ENCODE peak calls at places on chromosomes 6 and 20, in five cellular contexts. P, V, E, L and H are unnamed samples. For H3K36me3, the result is how much of the 10 kb centered on the place peaks cover.

GRCh38 chr6:110116258-110116657 is 63.2 kb downstream of the WASF1 start:
- DNase-seq in P (no peak), E (no peak), L (no peak), V (no peak), H (peak)

GRCh38 chr20:45341939-45342862 is 6.0 kb downstream of the SDC4 start:
- DNase-seq in E (peak), V (no peak), P (no peak), L (peak), H (peak)

GRCh38 chr6:1724124-1724523 is 114.4 kb downstream of the FOXC1 start:
- DNase-seq in P (no peak), V (no peak), L (no peak), E (no peak), H (no peak)

GRCh38 chr6:130466052-130466743 is 100.4 kb downstream of the TMEM200A start:
- DNase-seq in L (no peak), V (no peak), P (no peak), E (no peak), H (no peak)

GRCh38 chr20:19370076-19371075 is 157.9 kb downstream of the SLC24A3 start:
- DNase-seq in E (no peak), L (no peak), P (no peak), V (no peak), H (peak)

GRCh38 chr6:39476151-39476550 is 153.6 kb upstream of the KCNK16 start:
- DNase-seq in V (no peak), P (no peak), E (no peak), L (no peak), H (no peak)

GRCh38 chr6:139546117-139546495 is 171.7 kb upstream of the CITED2 start:
- DNase-seq in L (no peak), E (no peak), V (no peak), P (no peak), H (no peak)

GRCh38 chr6:147158881-147159280 is 45.3 kb upstream of the STXBP5 start:
- DNase-seq in E (no peak), P (no peak), L (no peak), V (no peak), H (no peak)

GRCh38 chr20:45028424-45029136 is 62.3 kb downstream of the STK4 start:
- DNase-seq in P (no peak), E (no peak), V (no peak), L (no peak), H (no peak)

GRCh38 chr6:139027620-139028182 is 844 bp upstream of the ABRACL start:
- DNase-seq in E (peak), V (no peak), L (no peak), P (no peak), H (peak)

GRCh38 chr20:38284893-38285444 is 19.0 kb upstream of the BPI start:
- DNase-seq in V (no peak), E (no peak), P (no peak), L (no peak), H (no peak)

GRCh38 chr6:7542065-7542877 is 800 bp downstream of the DSP start:
- DNase-seq in E (peak), P (no peak), V (no peak), L (no peak), H (peak)

GRCh38 chr6:25180630-25181375 is 98.4 kb upstream of the CARMIL1 start:
- DNase-seq in P (no peak), V (no peak), L (no peak), E (no peak), H (no peak)

GRCh38 chr20:24064915-24065314 is 76.3 kb upstream of the GGTLC1 start:
- DNase-seq in L (no peak), P (no peak), E (no peak), V (no peak), H (no peak)

GRCh38 chr20:63957004-63957689 is 931 bp upstream of the UCKL1 start:
- DNase-seq in E (peak), V (no peak), L (no peak), P (no peak), H (peak)

GRCh38 chr6:73204252-73204651 is 21.0 kb downstream of the KHDC1L start:
- DNase-seq in L (no peak), E (no peak), V (no peak), P (no peak), H (no peak)

GRCh38 chr20:60200305-60200918 is 242.2 kb downstream of the CDH26 start:
- DNase-seq in P (no peak), L (no peak), E (no peak), V (no peak), H (no peak)

GRCh38 chr20:48878849-48879248 is 42.7 kb upstream of the ARFGEF2 start:
- DNase-seq in L (no peak), E (no peak), P (no peak), V (no peak), H (no peak)

GRCh38 chr6:39389372-39389767 is 66.9 kb upstream of the KCNK16 start:
- DNase-seq in P (no peak), E (no peak), L (no peak), V (no peak), H (no peak)

GRCh38 chr20:39885975-39886649 is 802.9 kb downstream of the MAFB start:
- DNase-seq in V (peak), E (peak), P (peak), L (peak), H (peak)

GRCh38 chr20:10739575-10739974 is 65.8 kb upstream of the JAG1 start:
- DNase-seq in L (no peak), P (no peak), V (no peak), E (no peak), H (no peak)

GRCh38 chr6:25387483-25387882 is 108.3 kb downstream of the CARMIL1 start:
- DNase-seq in E (no peak), V (no peak), P (no peak), L (no peak), H (no peak)

GRCh38 chr6:1864496-1864895 is 254.8 kb downstream of the FOXC1 start:
- DNase-seq in E (no peak), P (no peak), L (no peak), V (no peak), H (no peak)

GRCh38 chr6:13375360-13375878 is 47.1 kb upstream of the TBC1D7 start:
- DNase-seq in V (no peak), E (no peak), L (no peak), P (no peak), H (no peak)

GRCh38 chr6:130825772-130826441 is 1.3 kb upstream of the SMLR1 start:
- DNase-seq in E (no peak), V (no peak), L (no peak), P (no peak), H (no peak)

GRCh38 chr6:37486440-37486839 is 13.3 kb downstream of the CCDC167 start:
- DNase-seq in E (no peak), V (no peak), P (no peak), L (no peak), H (no peak)

GRCh38 chr6:37483502-37483901 is 16.2 kb downstream of the CCDC167 start:
- DNase-seq in P (no peak), V (no peak), E (no peak), L (no peak), H (no peak)

GRCh38 chr6:37484786-37485170 is 14.9 kb downstream of the CCDC167 start:
- DNase-seq in E (no peak), L (no peak), V (no peak), P (no peak), H (no peak)

GRCh38 chr6:37483917-37484785 is 15.5 kb downstream of the CCDC167 start:
- DNase-seq in V (no peak), L (peak), E (peak), P (no peak), H (peak)

GRCh38 chr6:37485259-37485658 is 14.4 kb downstream of the CCDC167 start:
- DNase-seq in L (no peak), P (no peak), E (no peak), V (no peak), H (no peak)
- TF ChIP-seq CTCF in L (no peak), P (no peak), E (no peak), V (no peak), H (no peak)

GRCh38 chr6:43695967-43696291 is 8.3 kb upstream of the MRPS18A start:
- DNase-seq in P (no peak), V (no peak), L (no peak), E (no peak), H (no peak)

GRCh38 chr6:43702147-43702521 is 14.5 kb upstream of the MRPS18A start:
- DNase-seq in V (no peak), L (no peak), E (no peak), P (no peak), H (no peak)

GRCh38 chr6:43698584-43699349 is 11.2 kb upstream of the MRPS18A start:
- DNase-seq in L (no peak), V (peak), E (peak), P (no peak), H (peak)

GRCh38 chr6:43702522-43703440 is 15.2 kb upstream of the MRPS18A start:
- DNase-seq in P (no peak), E (peak), L (peak), V (peak), H (peak)

GRCh38 chr6:43699564-43700186 is 12.1 kb upstream of the MRPS18A start:
- DNase-seq in L (peak), V (no peak), P (no peak), E (peak), H (no peak)
- H3K27ac ChIP-seq in L (peak), V (no peak), P (peak), E (peak), H (peak)

DNA sequence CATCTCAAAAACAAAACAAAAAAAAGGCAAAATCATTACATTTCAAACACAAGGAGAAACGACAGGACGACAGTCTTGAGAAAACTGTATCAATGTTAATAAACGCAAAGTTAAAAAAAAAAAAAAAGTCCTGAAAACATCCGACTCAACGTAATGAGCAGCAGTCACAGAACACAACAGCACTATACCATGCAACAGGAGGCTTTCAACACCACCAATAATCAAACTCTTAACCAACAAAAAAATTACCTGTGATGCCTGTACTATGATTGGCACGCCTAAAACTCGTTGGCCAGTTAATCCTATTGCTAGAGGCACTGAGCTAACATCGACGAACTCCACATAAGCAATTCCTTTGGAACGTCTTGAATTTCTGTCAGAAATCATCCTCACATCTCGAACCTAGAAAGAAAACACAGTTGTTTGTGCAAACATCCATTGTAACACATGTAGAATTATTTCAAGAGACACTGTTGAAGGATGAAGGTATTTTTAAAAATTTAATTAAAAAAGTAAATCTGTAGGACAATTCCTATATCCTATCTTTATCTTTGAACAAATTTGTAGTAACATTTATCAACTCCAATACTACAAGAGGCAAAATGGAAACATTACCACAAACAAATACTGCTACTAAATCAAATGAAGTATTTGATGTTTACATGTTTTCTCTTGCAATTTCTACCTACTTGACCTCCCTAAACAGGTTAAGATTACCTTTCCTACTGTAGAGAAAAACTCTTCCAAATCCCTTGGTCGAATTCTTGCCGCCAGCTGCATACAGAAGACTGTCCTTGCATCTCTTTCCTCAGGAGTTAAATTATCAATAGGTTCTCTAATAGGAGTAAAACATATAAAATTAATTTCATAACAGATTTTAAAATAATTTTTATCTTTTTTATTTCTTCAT is 17.5 kb downstream of the RBM39 start:
- DNase-seq in P (no peak), E (no peak), V (no peak), L (no peak), H (no peak)
- H3K36me3 ChIP-seq in P (half or more), E (half or more), V (half or more), L (under half), H (half or more)

DNA sequence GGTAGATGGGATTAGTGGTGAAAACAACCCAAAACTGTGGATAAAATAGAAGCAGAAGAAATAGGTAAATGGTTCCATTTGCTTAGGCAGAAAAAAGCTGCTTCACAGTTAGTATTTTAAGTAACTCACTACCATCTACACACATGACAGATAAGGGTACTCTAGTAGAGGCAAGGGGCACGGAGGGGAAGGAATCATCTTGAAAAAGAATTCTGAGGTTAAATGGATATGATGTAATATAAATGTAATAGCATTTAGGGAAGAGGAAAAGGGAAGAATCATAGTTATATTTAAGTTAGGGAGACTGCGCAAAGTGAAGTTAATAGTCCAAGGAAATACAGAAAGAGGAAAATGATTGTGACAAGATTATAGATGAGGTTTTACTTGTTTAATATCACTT is 128.3 kb downstream of the REV3L start:
- DNase-seq in E (no peak), V (no peak), L (no peak), P (no peak), H (no peak)
- TF ChIP-seq CTCF in E (no peak), V (no peak), L (no peak), P (no peak), H (no peak)

DNA sequence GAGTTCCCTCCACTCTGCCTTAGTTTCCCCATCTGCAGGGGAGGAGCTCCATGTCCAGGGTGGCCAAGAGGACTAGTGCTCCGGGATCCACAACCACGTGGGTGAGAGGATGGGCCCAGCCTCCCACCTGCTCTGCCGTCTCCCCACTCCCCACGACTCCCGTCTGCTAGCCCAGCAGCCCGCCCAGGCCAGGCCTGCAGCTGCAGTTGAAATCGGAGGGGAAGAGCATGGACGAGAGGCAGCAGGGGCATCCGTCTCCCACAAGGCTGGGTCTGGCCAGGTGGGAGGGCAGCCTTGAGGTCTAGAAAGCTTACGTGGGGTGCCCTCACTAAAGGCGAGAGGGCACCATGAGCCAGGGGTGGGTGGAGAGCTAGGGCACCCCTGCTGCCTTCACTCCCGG is 8.6 kb downstream of the NOL4L start:
- DNase-seq in E (no peak), L (no peak), P (no peak), V (no peak), H (no peak)
- H3K27ac ChIP-seq in E (no peak), L (no peak), P (no peak), V (no peak), H (no peak)

GRCh38 chr20:34526466-34526865 is 10.2 kb downstream of the DYNLRB1 start:
- DNase-seq in E (no peak), L (no peak), V (no peak), P (no peak), H (no peak)
- H3K36me3 ChIP-seq in E (under half), L (under half), V (under half), P (half or more), H (under half)

DNA sequence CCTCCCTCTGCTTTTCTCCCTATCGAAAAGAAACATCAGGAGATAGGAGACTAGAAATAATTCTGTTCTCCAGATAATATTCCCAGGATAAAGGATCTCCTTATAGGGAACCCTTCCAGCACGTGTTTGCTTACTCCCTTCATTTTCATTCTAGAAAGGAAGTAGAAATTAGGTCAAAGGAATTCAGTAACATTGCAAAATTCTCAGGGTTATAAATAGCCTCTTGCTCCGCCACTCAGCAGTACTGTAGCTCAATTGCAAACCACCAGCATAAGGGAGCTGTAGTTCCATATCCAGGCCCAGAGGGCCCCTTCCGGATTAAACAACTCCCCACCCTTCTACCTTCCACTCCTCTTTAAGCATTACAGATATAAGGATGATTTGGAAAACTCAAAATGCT is 6.2 kb downstream of the ELMO2 start:
- DNase-seq in P (no peak), L (no peak), E (no peak), V (no peak), H (peak)
- TF ChIP-seq CTCF in P (no peak), L (no peak), E (no peak), V (no peak), H (no peak)

GRCh38 chr6:116412270-116412669 is 41.5 kb downstream of the DSE start:
- DNase-seq in V (no peak), L (no peak), E (no peak), P (no peak), H (no peak)
- H3K27ac ChIP-seq in V (no peak), L (no peak), E (no peak), P (no peak), H (no peak)